ENCODE peak calls at places on chromosome 19, in ten cellular contexts. Y is cardiac muscle cell, H is IMR-90, Z is brain microvascular endothelial cell, E is A549, R is NB4, J is HFF-Myc, V is fibroblast of the aortic adventitia, L is transverse colon, W is tibial nerve. M is an unnamed sample.

GRCh38 chr19:19742773-19743172 is 9.9 kb upstream of the ZNF14 start:
- DNase-seq in Y (no peak), H (no peak), Z (no peak), E (no peak), R (no peak), J (no peak), V (no peak), L (no peak), W (no peak), M (no peak)

GRCh38 chr19:39308531-39309304 is 11.9 kb downstream of the LRFN1 start:
- DNase-seq in Y (peak), H (no peak), Z (no peak), E (no peak), R (no peak), J (no peak), V (no peak), L (no peak), W (no peak), M (no peak)

GRCh38 chr19:5128251-5128931 is 159.5 kb downstream of the KDM4B start:
- DNase-seq in Y (peak), H (peak), Z (peak), E (no peak), R (no peak), J (no peak), V (peak), L (no peak), W (peak), M (no peak)

GRCh38 chr19:7915250-7916136 is 863 bp downstream of the TGFBR3L start:
- DNase-seq in Y (no peak), H (no peak), Z (no peak), E (no peak), R (no peak), J (no peak), V (no peak), L (no peak), W (no peak), M (no peak)

GRCh38 chr19:13164370-13165090 is 14.3 kb downstream of the IER2 start:
- DNase-seq in Y (peak), H (peak), Z (no peak), E (no peak), R (peak), J (no peak), V (peak), L (peak), W (no peak), M (no peak)

GRCh38 chr19:16988661-16989060 is 37.9 kb downstream of the CPAMD8 start:
- DNase-seq in Y (no peak), H (no peak), Z (no peak), E (no peak), R (no peak), J (no peak), V (no peak), L (no peak), W (no peak), M (no peak)

GRCh38 chr19:38202504-38202903 is 21.5 kb downstream of the DPF1 start:
- DNase-seq in Y (no peak), H (no peak), Z (no peak), E (no peak), R (no peak), J (no peak), V (no peak), L (no peak), W (no peak), M (no peak)

GRCh38 chr19:45376045-45376724 is 5.8 kb upstream of the ERCC2 start:
- DNase-seq in Y (peak), H (peak), Z (peak), E (peak), R (no peak), J (peak), V (peak), L (no peak), W (peak), M (no peak)

GRCh38 chr19:45406957-45407375 is 522 bp downstream of the POLR1G start:
- DNase-seq in Y (no peak), H (no peak), Z (no peak), E (no peak), R (no peak), J (no peak), V (no peak), L (no peak), W (no peak), M (no peak)

GRCh38 chr19:31301306-31301980 is 47.8 kb downstream of the TSHZ3 start:
- DNase-seq in Y (no peak), H (no peak), Z (no peak), E (no peak), R (no peak), J (no peak), V (no peak), L (no peak), W (no peak), M (no peak)

GRCh38 chr19:58170860-58171259 is 12.0 kb upstream of the ZNF274 start:
- DNase-seq in Y (peak), H (peak), Z (peak), E (peak), R (no peak), J (no peak), V (no peak), L (no peak), W (no peak), M (no peak)

GRCh38 chr19:44576843-44577565 is 36.4 kb upstream of the IGSF23 start:
- DNase-seq in Y (no peak), H (peak), Z (peak), E (peak), R (peak), J (no peak), V (peak), L (peak), W (no peak), M (no peak)

GRCh38 chr19:50344661-50345318 is 15.6 kb upstream of the KCNC3 start:
- DNase-seq in Y (no peak), H (no peak), Z (no peak), E (no peak), R (peak), J (no peak), V (no peak), L (no peak), W (no peak), M (no peak)

GRCh38 chr19:39386557-39386956 is 4.3 kb downstream of the PAF1 start:
- DNase-seq in Y (no peak), H (no peak), Z (no peak), E (no peak), R (no peak), J (no peak), V (no peak), L (no peak), W (no peak), M (no peak)

GRCh38 chr19:47026156-47026555 is 6.5 kb downstream of the NPAS1 start:
- DNase-seq in Y (no peak), H (no peak), Z (no peak), E (no peak), R (no peak), J (no peak), V (no peak), L (no peak), W (no peak), M (no peak)

GRCh38 chr19:28838909-28839308 is 374.0 kb downstream of the UQCRFS1 start:
- DNase-seq in Y (no peak), H (no peak), Z (no peak), E (no peak), R (no peak), J (no peak), V (no peak), L (no peak), W (no peak), M (no peak)

GRCh38 chr19:18274303-18274775 is at the start of gene IQCN:
- DNase-seq in Y (peak), H (no peak), Z (peak), E (peak), R (peak), J (no peak), V (peak), L (peak), W (no peak), M (no peak)

GRCh38 chr19:51571599-51571998 is 516 bp downstream of the ZNF175 start:
- DNase-seq in Y (no peak), H (peak), Z (no peak), E (no peak), R (peak), J (no peak), V (no peak), L (no peak), W (no peak), M (no peak)

GRCh38 chr19:41880329-41880708 is 2.7 kb upstream of the ARHGEF1 start:
- DNase-seq in Y (no peak), H (no peak), Z (no peak), E (no peak), R (no peak), J (no peak), V (no peak), L (no peak), W (no peak), M (no peak)

GRCh38 chr19:41882568-41883462 is at the start of gene ARHGEF1:
- DNase-seq in Y (peak), H (no peak), Z (no peak), E (peak), R (peak), J (no peak), V (no peak), L (peak), W (no peak), M (no peak)

GRCh38 chr19:41883463-41883820 is 458 bp downstream of the ARHGEF1 start:
- DNase-seq in Y (no peak), H (no peak), Z (no peak), E (no peak), R (no peak), J (no peak), V (no peak), L (no peak), W (no peak), M (no peak)

GRCh38 chr19:41886761-41887710 is 4.1 kb downstream of the ARHGEF1 start:
- DNase-seq in Y (no peak), H (no peak), Z (no peak), E (no peak), R (peak), J (no peak), V (no peak), L (peak), W (no peak), M (no peak)

DNA sequence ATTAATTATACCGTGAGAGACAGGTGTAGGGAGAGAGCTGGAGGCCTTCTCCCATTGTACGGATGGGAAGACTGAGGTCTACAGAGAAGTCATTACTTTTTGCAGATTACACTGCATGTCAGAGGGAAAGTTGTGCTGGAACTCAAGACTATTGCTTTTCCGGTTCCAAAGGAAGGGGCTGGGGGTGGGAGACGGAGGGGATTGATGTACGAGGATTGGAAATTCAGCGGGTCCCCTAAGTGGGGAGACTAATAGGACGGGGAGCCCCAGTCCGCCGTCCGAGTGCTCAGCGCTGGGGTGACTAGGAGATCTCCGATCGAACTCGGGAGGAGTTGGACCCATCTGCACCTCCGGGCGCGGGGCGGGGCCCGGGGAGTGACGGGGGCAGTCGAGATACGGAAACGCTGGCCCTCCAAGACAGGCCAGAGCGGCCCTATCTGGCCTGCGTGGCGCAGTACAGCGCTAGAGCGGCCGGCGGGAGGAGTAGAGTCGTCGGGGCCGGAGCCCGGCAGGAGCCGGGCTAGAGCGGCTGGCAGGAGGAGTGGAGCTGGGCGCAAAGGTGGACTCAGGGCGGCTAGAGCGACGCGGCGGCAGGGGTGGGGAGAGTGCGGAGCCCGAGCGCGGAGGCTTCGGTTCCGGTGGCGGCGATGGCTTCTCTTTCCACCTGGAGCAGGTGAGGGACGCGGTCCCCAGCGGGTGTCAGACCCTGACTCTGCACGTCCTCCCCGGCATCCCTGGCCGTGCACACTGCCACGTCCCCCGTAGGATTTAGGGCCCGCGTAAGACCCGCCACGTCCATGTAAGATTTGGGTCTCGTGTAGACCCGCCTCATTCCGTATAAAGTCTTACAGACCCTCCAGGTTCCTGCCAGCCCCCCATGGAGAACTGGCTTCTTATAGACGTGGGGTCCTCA is 1.1 kb downstream of the ARHGEF1 start:
- DNase-seq in Y (peak), H (peak), Z (peak), E (peak), R (peak), J (peak), V (peak), L (peak), W (peak), M (peak)
- TF ChIP-seq CTCF in Y (peak), H (peak), Z (no peak), E (no peak), R (no peak), J (no peak), V (peak), L (peak), W (peak), M (no peak)

GRCh38 chr19:55658846-55659459 is 4.1 kb downstream of the U2AF2 start:
- DNase-seq in Y (no peak), H (no peak), Z (no peak), E (no peak), R (no peak), J (no peak), V (no peak), L (no peak), W (no peak), M (no peak)
- H3K4me3 ChIP-seq in Y (no peak), H (no peak), Z (no peak), E (no peak), R (no peak), J (peak), V (no peak), L (no peak), W (no peak), M (no peak)

GRCh38 chr19:48637948-48638830 is 1.0 kb upstream of the DBP start:
- DNase-seq in Y (peak), H (peak), Z (peak), E (peak), R (peak), J (peak), V (peak), L (peak), W (peak), M (peak)
- TF ChIP-seq CTCF in Y (peak), H (peak), Z (peak), E (no peak), R (peak), J (no peak), V (no peak), L (no peak), W (peak), M (no peak)

DNA sequence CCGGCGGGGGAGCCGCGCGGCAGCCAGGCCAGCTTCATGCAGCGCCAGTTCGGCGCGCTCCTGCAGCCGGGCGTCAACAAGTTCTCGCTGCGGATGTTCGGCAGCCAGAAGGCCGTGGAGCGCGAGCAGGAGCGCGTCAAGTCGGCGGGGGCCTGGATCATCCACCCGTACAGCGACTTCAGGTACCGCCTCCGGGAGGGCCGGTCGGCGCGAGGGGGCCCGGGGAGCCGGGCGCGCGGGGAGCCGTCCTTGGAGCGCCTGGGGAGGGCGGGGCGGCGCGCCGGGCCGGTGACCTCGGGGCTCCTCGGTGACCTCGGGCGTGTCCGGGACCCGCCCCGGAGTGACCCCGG is 690 bp downstream of the HCN2 start:
- DNase-seq in Y (peak), H (peak), Z (no peak), E (no peak), R (no peak), J (no peak), V (peak), L (no peak), W (no peak), M (no peak)
- H3K4me3 ChIP-seq in Y (peak), H (peak), Z (peak), E (peak), R (no peak), J (no peak), V (peak), L (no peak), W (no peak), M (peak)

M was measured in ascending aorta.